ENCODE peak calls at places on chromosomes 7 and 10, in five cellular contexts. L is ovary, Z is adrenal gland, K is stomach, X is lower leg skin. G is an unnamed sample.
A peak's percentile ranks its signal among the peaks of the same experiment; 100 is the strongest.

GRCh38 chr10:43211030-43211429 is 55.8 kb downstream of the RASGEF1A start:
- DNase-seq in L (no peak), K (no peak), X (no peak), Z (no peak), G (no peak)

GRCh38 chr10:124403548-124403947 is 15.2 kb downstream of the OAT start:
- DNase-seq in K (peak; percentile 34), L (no peak), X (no peak), Z (peak; percentile 30), G (peak; percentile 88)

GRCh38 chr7:123789200-123789784 is 40.5 kb upstream of the WASL start:
- DNase-seq in X (no peak), L (no peak), Z (no peak), K (no peak), G (no peak)

GRCh38 chr7:22138886-22139285 is 193.2 kb upstream of the CDCA7L start:
- DNase-seq in X (no peak), Z (no peak), K (no peak), L (no peak), G (no peak)

GRCh38 chr7:87339373-87339897 is 6.0 kb upstream of the CROT start:
- DNase-seq in Z (no peak), K (no peak), L (no peak), X (no peak), G (no peak)

GRCh38 chr7:139086454-139086853 is 23.1 kb downstream of the ZC3HAV1 start:
- DNase-seq in K (no peak), Z (no peak), L (no peak), X (no peak), G (no peak)

GRCh38 chr10:65142641-65143435 is 1621.6 kb downstream of the REEP3 start:
- DNase-seq in K (no peak), L (no peak), Z (no peak), X (no peak), G (no peak)

GRCh38 chr10:44995914-44996633 is 4.6 kb upstream of the ZNF22 start:
- DNase-seq in K (peak; percentile 71), L (peak; percentile 81), X (peak; percentile 73), Z (no peak), G (no peak)

GRCh38 chr10:5252177-5253037 is 55.8 kb downstream of the AKR1C4 start:
- DNase-seq in K (no peak), X (no peak), Z (no peak), L (no peak), G (no peak)

GRCh38 chr10:48672596-48673255 is 11.9 kb upstream of the WDFY4 start:
- DNase-seq in L (no peak), K (no peak), Z (no peak), X (no peak), G (no peak)

GRCh38 chr7:22442887-22443369 is 57.1 kb downstream of the STEAP1B start:
- DNase-seq in L (no peak), Z (no peak), K (no peak), X (no peak), G (no peak)

GRCh38 chr7:52184006-52184703 is 851.3 kb upstream of the POM121L12 start:
- DNase-seq in Z (no peak), K (no peak), L (no peak), X (no peak), G (no peak)

GRCh38 chr10:114801411-114801813 is 20.2 kb upstream of the FHIP2A start:
- DNase-seq in X (no peak), Z (no peak), L (no peak), K (no peak), G (no peak)

GRCh38 chr10:79241990-79242619 is 105.2 kb upstream of the PPIF start:
- DNase-seq in K (peak; percentile 58), X (peak; percentile 68), L (peak; percentile 57), Z (peak; percentile 71), G (no peak)

GRCh38 chr7:135160098-135160857 is 10.2 kb downstream of the CYREN start:
- DNase-seq in L (no peak), Z (no peak), K (no peak), X (no peak), G (peak; percentile 83)

GRCh38 chr10:76576276-76576962 is 1061.2 kb downstream of the KCNMA1 start:
- DNase-seq in K (no peak), Z (no peak), X (no peak), L (no peak), G (no peak)

GRCh38 chr7:113730309-113730955 is 188.4 kb downstream of the PPP1R3A start:
- DNase-seq in X (no peak), K (no peak), L (no peak), Z (no peak), G (no peak)

GRCh38 chr10:45561952-45562351 is 110.6 kb downstream of the ZFAND4 start:
- DNase-seq in X (no peak), Z (no peak), K (no peak), L (no peak), G (no peak)

GRCh38 chr10:76319666-76320065 is 888.2 kb downstream of the LRMDA start:
- DNase-seq in X (no peak), L (no peak), Z (no peak), K (no peak), G (no peak)

GRCh38 chr7:54429106-54429505 is 113.1 kb upstream of the VSTM2A start:
- DNase-seq in K (no peak), Z (no peak), L (no peak), X (no peak), G (no peak)

GRCh38 chr7:88597941-88598425 is 161.5 kb upstream of the ZNF804B start:
- DNase-seq in X (no peak), L (no peak), K (no peak), Z (no peak), G (no peak)

GRCh38 chr7:2405601-2406345 is 2.4 kb downstream of the CHST12 start:
- DNase-seq in Z (peak; percentile 72), X (no peak), K (no peak), L (no peak), G (peak; percentile 74)

GRCh38 chr7:134995239-134996096 is 9.2 kb downstream of the AGBL3 start:
- DNase-seq in K (no peak), Z (no peak), L (no peak), X (no peak), G (no peak)

GRCh38 chr7:141268614-141269013 is 194.8 kb downstream of the TMEM178B start:
- DNase-seq in L (no peak), Z (no peak), X (no peak), K (no peak), G (no peak)

GRCh38 chr7:141263508-141263907 is 189.6 kb downstream of the TMEM178B start:
- DNase-seq in X (no peak), L (no peak), K (no peak), Z (no peak), G (no peak)

GRCh38 chr7:141264511-141264910 is 190.6 kb downstream of the TMEM178B start:
- DNase-seq in L (no peak), Z (no peak), K (no peak), X (no peak), G (no peak)

GRCh38 chr7:141263983-141264382 is 190.1 kb downstream of the TMEM178B start:
- DNase-seq in L (no peak), X (no peak), Z (no peak), K (no peak), G (no peak)

GRCh38 chr7:141265668-141266067 is 191.8 kb downstream of the TMEM178B start:
- DNase-seq in L (no peak), X (no peak), Z (no peak), K (no peak), G (no peak)
- TF ChIP-seq POLR2A in L (no peak), X (no peak), Z (no peak), K (no peak), G (no peak)

GRCh38 chr10:133379801-133380666 is 972 bp downstream of the PAOX start:
- DNase-seq in X (no peak), Z (no peak), K (no peak), L (no peak), G (no peak)

GRCh38 chr10:133379152-133379800 is at the start of gene PAOX:
- DNase-seq in L (peak; percentile 79), K (peak; percentile 75), Z (peak; percentile 77), X (peak; percentile 40), G (peak; percentile 53)

GRCh38 chr10:133377818-133378250 is 1.2 kb upstream of the PAOX start:
- DNase-seq in L (no peak), K (no peak), X (no peak), Z (no peak), G (no peak)

GRCh38 chr10:133377025-133377817 is 1.8 kb upstream of the PAOX start:
- DNase-seq in K (no peak), X (no peak), L (no peak), Z (no peak), G (no peak)

GRCh38 chr10:133378251-133379096 is 588 bp upstream of the PAOX start:
- DNase-seq in Z (peak; percentile 63), K (peak; percentile 75), L (peak; percentile 69), X (peak; percentile 44), G (peak; percentile 61)
- TF ChIP-seq POLR2A in Z (peak; percentile 36), K (no peak), L (no peak), X (no peak), G (no peak)

GRCh38 chr10:103706760-103707159 is 148.6 kb downstream of the SH3PXD2A start:
- DNase-seq in K (no peak), Z (no peak), X (no peak), L (no peak), G (no peak)

GRCh38 chr10:103710490-103710889 is 144.9 kb downstream of the SH3PXD2A start:
- DNase-seq in X (no peak), Z (no peak), K (no peak), L (no peak), G (no peak)

GRCh38 chr10:103707956-103708626 is 147.3 kb downstream of the SH3PXD2A start:
- DNase-seq in X (no peak), Z (peak; percentile 48), L (no peak), K (no peak), G (no peak)

GRCh38 chr10:103709341-103709920 is 145.9 kb downstream of the SH3PXD2A start:
- DNase-seq in K (no peak), X (no peak), Z (no peak), L (no peak), G (no peak)

DNA sequence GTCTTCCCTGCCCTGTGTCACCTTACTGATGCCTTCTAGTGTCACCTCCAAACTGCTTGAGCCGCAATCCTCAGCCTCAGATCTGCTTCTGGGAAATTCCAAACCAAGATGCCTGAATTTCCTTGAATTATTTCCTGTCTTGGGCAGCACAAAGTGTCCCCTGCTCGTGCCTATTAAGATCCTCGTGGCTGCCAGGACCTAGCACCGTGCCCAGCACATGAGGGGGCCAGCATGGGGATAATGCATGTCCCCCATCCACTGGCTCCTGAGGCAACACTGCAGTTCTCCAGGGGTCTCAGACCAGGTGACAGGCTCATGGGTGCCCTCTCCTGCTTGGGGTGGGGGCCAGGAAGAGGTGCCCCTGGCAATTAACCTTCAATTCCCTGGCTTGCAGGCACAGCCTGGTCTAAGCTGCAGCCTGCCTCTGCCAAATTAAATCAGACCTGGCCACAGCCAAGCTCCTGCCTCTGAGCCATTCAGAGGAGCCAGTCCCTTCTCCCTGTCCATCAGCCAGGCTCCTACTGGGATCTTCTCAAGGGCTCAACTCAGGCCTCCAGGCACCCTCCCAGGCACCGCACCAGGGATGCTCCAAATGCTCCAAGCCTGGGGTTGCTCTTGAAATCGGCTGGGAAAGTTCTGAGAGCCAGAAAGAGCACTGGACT is 146.6 kb downstream of the SH3PXD2A start:
- DNase-seq in K (no peak), X (no peak), L (no peak), Z (no peak), G (no peak)
- TF ChIP-seq POLR2A in K (no peak), X (no peak), L (no peak), Z (no peak), G (no peak)

DNA sequence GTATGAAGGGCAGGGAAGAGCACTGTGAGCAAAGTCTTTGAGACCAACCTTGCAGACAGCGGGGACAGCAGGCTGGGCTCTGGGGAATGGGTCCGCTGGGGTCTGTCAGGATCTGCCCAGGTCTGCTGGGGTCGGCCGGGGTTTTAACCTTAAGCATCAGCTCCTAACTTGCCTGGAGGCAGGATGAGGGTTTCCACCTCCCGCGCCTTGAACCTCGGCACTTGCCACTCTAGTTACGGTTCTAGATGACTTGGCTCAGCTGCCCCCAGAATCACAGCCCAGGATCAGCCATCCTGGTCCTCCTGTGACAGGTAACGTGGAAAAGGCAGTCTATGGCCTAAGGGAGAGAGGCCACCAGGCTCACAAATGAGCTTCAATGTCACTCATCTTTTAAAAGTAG is 50.4 kb upstream of the CACUL1 start:
- DNase-seq in K (peak; percentile 23), X (no peak), L (no peak), Z (no peak), G (no peak)
- TF ChIP-seq POLR2A in K (no peak), X (no peak), L (no peak), Z (no peak), G (no peak)